ENCODE peak calls at places on chromosome 1, in five cellular contexts. L, D, G, C and S are unnamed samples.

GRCh38 chr1:44531785-44532566 is 126.9 kb downstream of the RNF220 start:
- DNase-seq in L (peak; percentile 73), D (no peak), G (peak; percentile 93), C (peak; percentile 14), S (no peak)

GRCh38 chr1:47951026-47951425 is 46.2 kb downstream of the TRABD2B start:
- DNase-seq in L (no peak), D (no peak), G (no peak), C (no peak), S (no peak)

GRCh38 chr1:57061369-57061768 is 95.6 kb upstream of the C8B start:
- DNase-seq in L (no peak), D (no peak), G (no peak), C (peak; percentile 81), S (no peak)

GRCh38 chr1:172960454-172961208 is 90.1 kb downstream of the TNFSF18 start:
- DNase-seq in L (peak; percentile 73), D (no peak), G (peak; percentile 54), C (peak; percentile 54), S (no peak)

GRCh38 chr1:3775498-3776230 is 3.1 kb downstream of the SMIM1 start:
- DNase-seq in L (peak; percentile 51), D (peak; percentile 72), G (peak; percentile 72), C (peak; percentile 44), S (peak; percentile 91)

GRCh38 chr1:208233546-208233945 is 10.6 kb downstream of the PLXNA2 start:
- DNase-seq in L (no peak), D (peak; percentile 88), G (no peak), C (no peak), S (no peak)

GRCh38 chr1:171799166-171799565 is 17.7 kb downstream of the METTL13 start:
- DNase-seq in L (no peak), D (no peak), G (no peak), C (no peak), S (no peak)

GRCh38 chr1:11654571-11655262 is at the start of gene FBXO44:
- DNase-seq in L (no peak), D (peak; percentile 83), G (peak; percentile 34), C (peak; percentile 65), S (no peak)

GRCh38 chr1:153025797-153026196 is 5.2 kb upstream of the SPRR1B start:
- DNase-seq in L (no peak), D (no peak), G (no peak), C (no peak), S (no peak)

GRCh38 chr1:15156807-15157380 is 3.3 kb downstream of the TMEM51 start:
- DNase-seq in L (no peak), D (peak; percentile 37), G (no peak), C (no peak), S (no peak)

GRCh38 chr1:6490181-6491075 is 1.0 kb downstream of the PLEKHG5 start:
- DNase-seq in L (peak; percentile 69), D (peak; percentile 90), G (peak; percentile 84), C (peak; percentile 85), S (peak; percentile 71)

GRCh38 chr1:62025892-62026291 is 168.8 kb upstream of the L1TD1 start:
- DNase-seq in L (no peak), D (no peak), G (no peak), C (no peak), S (no peak)

GRCh38 chr1:16351449-16351993 is 759 bp downstream of the FBXO42 start:
- DNase-seq in L (no peak), D (peak; percentile 34), G (peak; percentile 42), C (peak; percentile 65), S (peak; percentile 42)

GRCh38 chr1:50969611-50970507 is at the start of gene CDKN2C:
- DNase-seq in L (peak; percentile 88), D (peak; percentile 77), G (peak; percentile 93), C (peak; percentile 92), S (peak; percentile 84)

GRCh38 chr1:227728059-227728891 is 6.8 kb downstream of the JMJD4 start:
- DNase-seq in L (peak; percentile 44), D (peak; percentile 89), G (peak; percentile 98), C (peak; percentile 66), S (peak; percentile 85)

GRCh38 chr1:5646486-5646885 is 345.7 kb downstream of the NPHP4 start:
- DNase-seq in L (no peak), D (no peak), G (no peak), C (no peak), S (no peak)

GRCh38 chr1:31231802-31232201 is 7.9 kb downstream of the NKAIN1 start:
- DNase-seq in L (no peak), D (no peak), G (no peak), C (no peak), S (no peak)

GRCh38 chr1:87134061-87134460 is 194.6 kb upstream of the LMO4 start:
- DNase-seq in L (peak; percentile 30), D (no peak), G (no peak), C (peak; percentile 62), S (no peak)

GRCh38 chr1:64855557-64855956 is 110.7 kb downstream of the RAVER2 start:
- DNase-seq in L (no peak), D (no peak), G (no peak), C (no peak), S (no peak)

GRCh38 chr1:229440821-229441537 is 7.1 kb upstream of the ACTA1 start:
- DNase-seq in L (peak; percentile 85), D (no peak), G (peak; percentile 78), C (peak; percentile 64), S (no peak)

GRCh38 chr1:167344112-167344511 is 123.4 kb downstream of the POU2F1 start:
- DNase-seq in L (peak; percentile 92), D (no peak), G (no peak), C (peak; percentile 23), S (no peak)

GRCh38 chr1:227766015-227766634 is 30.9 kb downstream of the SNAP47 start:
- DNase-seq in L (peak; percentile 44), D (no peak), G (peak; percentile 96), C (peak; percentile 15), S (no peak)

GRCh38 chr1:33188572-33189275 is 6.9 kb upstream of the TRIM62 start:
- DNase-seq in L (peak; percentile 27), D (no peak), G (no peak), C (peak; percentile 36), S (peak; percentile 28)

GRCh38 chr1:20426923-20427322 is 59.1 kb downstream of the CAMK2N1 start:
- DNase-seq in L (peak; percentile 89), D (no peak), G (peak; percentile 86), C (peak; percentile 95), S (no peak)

GRCh38 chr1:2300004-2300771 is 72.1 kb downstream of the SKI start:
- DNase-seq in L (no peak), D (no peak), G (no peak), C (peak; percentile 55), S (peak; percentile 70)

GRCh38 chr1:23696335-23696989 is 4.9 kb downstream of the RPL11 start:
- DNase-seq in L (no peak), D (no peak), G (no peak), C (peak; percentile 52), S (no peak)

GRCh38 chr1:245378352-245379144 is 223.8 kb downstream of the KIF26B start:
- DNase-seq in L (no peak), D (no peak), G (no peak), C (no peak), S (no peak)

GRCh38 chr1:69315823-69316222 is 251.9 kb upstream of the LRRC7 start:
- DNase-seq in L (no peak), D (no peak), G (no peak), C (no peak), S (no peak)

GRCh38 chr1:61659061-61659460 is 65.9 kb downstream of the TM2D1 start:
- DNase-seq in L (no peak), D (no peak), G (peak; percentile 44), C (no peak), S (peak; percentile 58)

DNA sequence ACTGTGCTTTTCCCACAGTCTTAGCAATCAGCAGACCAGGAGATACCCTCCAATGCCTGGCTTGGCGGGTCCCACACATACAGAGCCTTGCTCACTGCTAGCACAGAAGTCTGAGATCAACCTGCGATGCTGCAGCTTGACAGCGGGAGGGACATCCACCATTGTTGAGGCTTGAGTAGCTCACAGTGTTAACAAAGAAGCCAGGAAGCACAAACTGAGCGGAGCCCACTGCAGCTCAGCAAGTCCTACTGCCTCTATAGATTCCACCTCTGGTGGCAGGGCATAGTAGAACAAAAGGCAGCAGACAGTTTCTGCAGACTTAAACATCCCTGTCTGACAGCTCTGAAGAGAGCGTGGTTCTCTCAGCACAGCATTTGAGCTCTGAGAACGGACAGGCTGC is 33.4 kb downstream of the MNDA start:
- DNase-seq in L (no peak), D (peak; percentile 87), G (no peak), C (no peak), S (no peak)
- H2AFZ ChIP-seq in L (no peak overlapping the region), D (peak overlapping the region; percentile 9), G (no peak overlapping the region), C (no peak overlapping the region), S (no peak overlapping the region)

DNA sequence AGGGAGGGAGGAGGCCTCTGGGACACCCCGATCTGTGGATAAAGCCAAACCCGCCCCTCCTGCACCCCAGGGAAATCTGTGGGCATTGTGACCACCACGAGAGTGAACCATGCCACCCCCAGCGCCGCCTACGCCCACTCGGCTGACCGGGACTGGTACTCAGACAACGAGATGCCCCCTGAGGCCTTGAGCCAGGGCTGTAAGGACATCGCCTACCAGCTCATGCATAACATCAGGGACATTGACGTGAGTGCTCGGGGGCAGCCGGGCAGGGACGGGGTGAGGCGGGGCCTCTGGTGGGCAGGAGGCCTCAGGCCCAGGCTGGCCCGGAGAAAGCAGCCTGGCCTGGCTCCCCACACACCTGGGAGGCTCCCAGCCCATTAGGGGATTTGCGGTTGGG is 54.7 kb downstream of the ALPL start:
- DNase-seq in L (no peak), D (no peak), G (no peak), C (no peak), S (no peak)
- H3K4me1 ChIP-seq in L (peaks cover 22% of the 10 kb centered on the region), D (no peaks in the 10 kb centered on the region), G (peaks cover 8% of the 10 kb centered on the region), C (peaks cover 13% of the 10 kb centered on the region), S (peaks cover 5% of the 10 kb centered on the region)

DNA sequence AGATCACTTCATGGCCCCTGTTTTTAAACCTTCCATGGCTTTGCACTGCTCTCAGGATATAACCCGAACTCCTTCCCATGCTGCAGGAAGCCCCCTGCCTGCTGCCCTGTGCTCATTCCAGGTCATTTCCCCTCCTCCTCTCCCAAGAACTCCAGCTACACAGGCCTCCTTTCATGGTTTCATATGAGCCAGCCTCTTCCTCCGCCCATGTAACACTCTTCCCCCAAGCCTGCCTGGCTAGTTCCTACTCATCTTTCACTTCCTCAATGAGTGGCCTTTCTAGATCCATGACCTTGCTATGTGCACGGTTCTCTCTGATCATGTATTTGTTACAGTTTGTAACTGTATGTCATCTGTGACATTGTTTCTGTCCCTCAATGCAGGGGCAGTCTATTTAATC is 3.1 kb upstream of the NCF2 start:
- DNase-seq in L (no peak), D (no peak), G (no peak), C (no peak), S (peak; percentile 80)
- H2AFZ ChIP-seq in L (no peak overlapping the region), D (peak overlapping the region; percentile 64), G (no peak overlapping the region), C (no peak overlapping the region), S (peak overlapping the region; percentile 46)

DNA sequence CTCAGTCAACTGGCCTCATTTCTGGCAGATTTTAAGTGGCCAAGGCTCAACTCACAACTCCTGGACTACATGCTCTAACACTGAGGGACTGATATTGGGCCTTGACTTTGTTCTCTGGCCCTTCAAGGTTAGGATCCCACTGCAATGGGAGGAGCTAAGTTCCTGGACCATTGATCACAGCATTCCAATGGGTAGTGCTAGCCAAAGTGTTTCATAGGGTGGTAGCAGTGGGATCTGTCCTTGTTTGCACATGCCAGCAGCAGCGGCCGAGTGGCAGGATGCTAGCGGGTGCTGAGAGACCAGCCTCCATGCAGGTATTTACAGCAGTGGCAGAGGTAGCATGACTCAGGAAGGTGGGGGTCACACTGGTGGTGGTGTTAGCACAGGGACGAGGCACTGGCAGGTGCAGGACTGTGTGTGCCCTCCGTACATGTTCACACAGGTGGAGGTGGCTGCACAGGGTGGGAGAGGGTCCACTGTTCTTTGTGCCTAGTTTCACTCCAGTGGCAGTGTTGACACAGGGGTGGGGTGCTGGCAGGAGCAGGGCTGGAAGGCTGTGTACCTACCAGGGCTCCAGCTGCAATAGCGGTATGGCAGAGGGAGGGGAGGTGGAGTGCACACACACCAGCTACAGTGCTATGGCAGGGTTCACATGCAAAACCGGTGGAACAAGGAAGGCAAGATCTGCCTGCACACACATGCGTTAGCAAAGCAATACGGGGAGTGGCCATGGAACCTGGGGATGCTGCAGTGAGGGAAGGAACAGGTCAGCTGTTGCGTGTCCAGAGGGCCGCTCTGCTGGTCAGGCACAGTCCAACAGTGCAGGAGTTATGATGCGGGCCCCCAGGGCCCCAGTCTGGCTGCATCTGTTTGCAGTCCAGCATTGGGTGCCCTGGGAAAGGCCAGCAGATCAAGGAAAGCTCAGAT is 51.7 kb downstream of the COL24A1 start:
- DNase-seq in L (no peak), D (no peak), G (peak; percentile 69), C (no peak), S (no peak)
- H3K4me1 ChIP-seq in L (peaks cover 2% of the 10 kb centered on the region), D (peaks cover 11% of the 10 kb centered on the region), G (peaks cover 8% of the 10 kb centered on the region), C (no peaks in the 10 kb centered on the region), S (no peaks in the 10 kb centered on the region)